ENCODE peak calls at places on chromosomes 6 and 20, in five cellular contexts. One of them, this sample, is unnamed.

GRCh38 chr6:113570651-113571050 is 286.5 kb upstream of the MARCKS start:
- DNase-seq in Peyer's patch: no peak
- DNase-seq in CD4-positive, CD25-positive, alpha-beta regulatory T cell: no peak
- DNase-seq in neuronal stem cell: no peak
- DNase-seq in SJSA1: no peak
- DNase-seq in this sample: no peak

GRCh38 chr6:131778134-131778533 is 29.7 kb upstream of the ENPP1 start:
- DNase-seq in Peyer's patch: no peak
- DNase-seq in CD4-positive, CD25-positive, alpha-beta regulatory T cell: no peak
- DNase-seq in neuronal stem cell: no peak
- DNase-seq in SJSA1: no peak
- DNase-seq in this sample: no peak

GRCh38 chr6:21556968-21557721 is 36.4 kb upstream of the SOX4 start:
- DNase-seq in Peyer's patch: no peak
- DNase-seq in CD4-positive, CD25-positive, alpha-beta regulatory T cell: no peak
- DNase-seq in neuronal stem cell: no peak
- DNase-seq in SJSA1: no peak
- DNase-seq in this sample: no peak

GRCh38 chr6:10586302-10586701 is 65.2 kb downstream of the GCNT2 start:
- DNase-seq in Peyer's patch: no peak
- DNase-seq in CD4-positive, CD25-positive, alpha-beta regulatory T cell: no peak
- DNase-seq in neuronal stem cell: no peak
- DNase-seq in SJSA1: no peak
- DNase-seq in this sample: no peak

GRCh38 chr6:121260651-121261102 is 73.6 kb downstream of the TBC1D32 start:
- DNase-seq in Peyer's patch: no peak
- DNase-seq in CD4-positive, CD25-positive, alpha-beta regulatory T cell: no peak
- DNase-seq in neuronal stem cell: no peak
- DNase-seq in SJSA1: no peak
- DNase-seq in this sample: no peak

GRCh38 chr6:75113446-75113845 is 92.4 kb downstream of the COL12A1 start:
- DNase-seq in Peyer's patch: no peak
- DNase-seq in CD4-positive, CD25-positive, alpha-beta regulatory T cell: no peak
- DNase-seq in neuronal stem cell: no peak
- DNase-seq in SJSA1: no peak
- DNase-seq in this sample: no peak

GRCh38 chr20:38001173-38001875 is 31.9 kb downstream of the TTI1 start:
- DNase-seq in Peyer's patch: no peak
- DNase-seq in CD4-positive, CD25-positive, alpha-beta regulatory T cell: no peak
- DNase-seq in neuronal stem cell: no peak
- DNase-seq in SJSA1: peak; percentile 40
- DNase-seq in this sample: no peak

GRCh38 chr6:105892577-105893262 is 193.4 kb upstream of the PRDM1 start:
- DNase-seq in Peyer's patch: no peak
- DNase-seq in CD4-positive, CD25-positive, alpha-beta regulatory T cell: no peak
- DNase-seq in neuronal stem cell: no peak
- DNase-seq in SJSA1: no peak
- DNase-seq in this sample: no peak

DNA sequence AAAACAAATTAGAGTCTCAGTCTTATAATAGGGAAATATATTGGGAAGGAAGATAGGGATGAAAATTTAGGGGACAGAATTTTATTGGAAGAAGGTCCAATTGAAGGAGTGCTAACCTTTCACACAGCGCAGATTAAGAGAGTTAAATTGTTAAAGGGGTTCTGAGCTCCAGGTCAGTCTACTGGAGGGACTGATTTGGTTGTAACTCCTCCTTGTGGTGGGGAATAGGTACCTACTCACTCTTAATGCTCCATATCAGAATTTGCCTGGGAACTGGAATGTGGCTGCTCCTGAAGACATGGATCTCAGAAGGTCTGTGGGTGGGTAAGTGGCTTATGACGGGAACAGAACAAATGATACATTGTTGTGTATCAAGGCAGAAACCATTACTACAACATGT is 143.5 kb downstream of the FLRT3 start:
- DNase-seq in Peyer's patch: no peak
- DNase-seq in CD4-positive, CD25-positive, alpha-beta regulatory T cell: no peak
- DNase-seq in neuronal stem cell: no peak
- DNase-seq in SJSA1: no peak
- DNase-seq in this sample: no peak
- H3K9me3 ChIP-seq in Peyer's patch: no peaks in the 10 kb centered on the region
- H3K9me3 ChIP-seq in CD4-positive, CD25-positive, alpha-beta regulatory T cell: no peaks in the 10 kb centered on the region
- H3K9me3 ChIP-seq in neuronal stem cell: no peaks in the 10 kb centered on the region
- H3K9me3 ChIP-seq in SJSA1: no peaks in the 10 kb centered on the region
- H3K9me3 ChIP-seq in this sample: no peaks in the 10 kb centered on the region

GRCh38 chr20:43863821-43864544 is 50.7 kb upstream of the TOX2 start:
- DNase-seq in Peyer's patch: no peak
- DNase-seq in CD4-positive, CD25-positive, alpha-beta regulatory T cell: no peak
- DNase-seq in neuronal stem cell: no peak
- DNase-seq in SJSA1: no peak
- DNase-seq in this sample: no peak
- H3K4me3 ChIP-seq in Peyer's patch: no peak overlapping the region
- H3K4me3 ChIP-seq in CD4-positive, CD25-positive, alpha-beta regulatory T cell: no peak overlapping the region
- H3K4me3 ChIP-seq in neuronal stem cell: no peak overlapping the region
- H3K4me3 ChIP-seq in SJSA1: no peak overlapping the region
- H3K4me3 ChIP-seq in this sample: no peak overlapping the region

DNA sequence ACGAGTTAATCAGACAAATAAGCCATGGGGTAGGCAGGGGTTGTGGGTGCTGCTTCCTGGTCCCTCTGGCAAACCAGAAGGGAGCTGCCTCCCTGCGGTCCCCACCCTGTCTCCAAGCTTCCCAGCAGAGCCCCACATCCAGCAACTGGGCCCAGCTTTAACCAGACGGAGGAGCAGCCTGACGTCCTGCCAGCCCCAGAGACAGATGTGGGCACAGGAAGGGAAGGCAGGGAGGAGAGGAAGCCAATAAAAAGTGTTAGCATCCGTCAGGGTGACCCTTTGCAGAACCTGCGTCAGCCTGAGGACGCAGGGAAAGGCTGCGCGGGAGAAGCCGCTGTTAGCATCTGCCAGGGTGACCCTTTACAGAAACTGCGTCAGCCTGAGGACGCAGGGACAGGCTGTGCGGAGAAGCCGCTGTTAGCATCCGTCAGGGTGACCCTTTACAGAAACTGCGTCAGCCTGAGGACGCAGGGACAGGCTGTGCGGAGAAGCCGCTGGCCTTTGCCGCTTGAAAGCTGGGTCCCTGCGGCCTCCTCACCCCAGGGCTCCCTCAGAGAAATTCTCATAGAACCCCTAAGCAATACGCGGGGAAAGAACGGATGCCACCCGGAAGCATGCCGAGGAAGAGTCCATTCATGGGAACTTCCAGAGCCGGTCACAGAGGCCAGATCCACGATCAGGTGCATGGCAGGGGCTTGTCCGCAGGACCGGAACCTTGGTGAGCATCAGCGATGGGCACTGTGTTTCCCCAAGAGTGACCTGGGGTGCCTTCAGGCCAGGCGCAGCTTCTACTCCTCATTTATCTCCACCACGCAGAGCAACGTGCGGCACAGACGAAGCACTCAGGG is 15.9 kb downstream of the DLL1 start:
- DNase-seq in Peyer's patch: peak; percentile 22
- DNase-seq in CD4-positive, CD25-positive, alpha-beta regulatory T cell: no peak
- DNase-seq in neuronal stem cell: no peak
- DNase-seq in SJSA1: no peak
- DNase-seq in this sample: no peak
- H3K27me3 ChIP-seq in Peyer's patch: no peaks in the 10 kb centered on the region
- H3K27me3 ChIP-seq in CD4-positive, CD25-positive, alpha-beta regulatory T cell: peaks cover 4% of the 10 kb centered on the region
- H3K27me3 ChIP-seq in neuronal stem cell: no peaks in the 10 kb centered on the region
- H3K27me3 ChIP-seq in SJSA1: peaks cover 8% of the 10 kb centered on the region
- H3K27me3 ChIP-seq in this sample: no peaks in the 10 kb centered on the region

GRCh38 chr6:100468966-100469859 is 4.5 kb upstream of the SIM1 start:
- DNase-seq in Peyer's patch: no peak
- DNase-seq in CD4-positive, CD25-positive, alpha-beta regulatory T cell: no peak
- DNase-seq in neuronal stem cell: no peak
- DNase-seq in SJSA1: no peak
- DNase-seq in this sample: no peak

GRCh38 chr6:100466410-100467143 is 1.9 kb upstream of the SIM1 start:
- DNase-seq in Peyer's patch: no peak
- DNase-seq in CD4-positive, CD25-positive, alpha-beta regulatory T cell: no peak
- DNase-seq in neuronal stem cell: no peak
- DNase-seq in SJSA1: no peak
- DNase-seq in this sample: no peak

GRCh38 chr6:100468013-100468622 is 3.4 kb upstream of the SIM1 start:
- DNase-seq in Peyer's patch: no peak
- DNase-seq in CD4-positive, CD25-positive, alpha-beta regulatory T cell: no peak
- DNase-seq in neuronal stem cell: no peak
- DNase-seq in SJSA1: no peak
- DNase-seq in this sample: no peak

GRCh38 chr6:100465701-100466409 is 1.1 kb upstream of the SIM1 start:
- DNase-seq in Peyer's patch: no peak
- DNase-seq in CD4-positive, CD25-positive, alpha-beta regulatory T cell: no peak
- DNase-seq in neuronal stem cell: peak; percentile 47
- DNase-seq in SJSA1: no peak
- DNase-seq in this sample: no peak

GRCh38 chr6:100467144-100468012 is 2.7 kb upstream of the SIM1 start:
- DNase-seq in Peyer's patch: no peak
- DNase-seq in CD4-positive, CD25-positive, alpha-beta regulatory T cell: no peak
- DNase-seq in neuronal stem cell: no peak
- DNase-seq in SJSA1: no peak
- DNase-seq in this sample: no peak
- H3K9me3 ChIP-seq in Peyer's patch: no peaks in the 10 kb centered on the region
- H3K9me3 ChIP-seq in CD4-positive, CD25-positive, alpha-beta regulatory T cell: peaks cover 5% of the 10 kb centered on the region
- H3K9me3 ChIP-seq in neuronal stem cell: no peaks in the 10 kb centered on the region
- H3K9me3 ChIP-seq in SJSA1: no peaks in the 10 kb centered on the region
- H3K9me3 ChIP-seq in this sample: no peaks in the 10 kb centered on the region

GRCh38 chr6:107707346-107708270 is 116.5 kb downstream of the SCML4 start:
- DNase-seq in Peyer's patch: no peak
- DNase-seq in CD4-positive, CD25-positive, alpha-beta regulatory T cell: no peak
- DNase-seq in neuronal stem cell: no peak
- DNase-seq in SJSA1: no peak
- DNase-seq in this sample: no peak

GRCh38 chr6:107706516-107706915 is 117.6 kb downstream of the SCML4 start:
- DNase-seq in Peyer's patch: no peak
- DNase-seq in CD4-positive, CD25-positive, alpha-beta regulatory T cell: no peak
- DNase-seq in neuronal stem cell: no peak
- DNase-seq in SJSA1: no peak
- DNase-seq in this sample: no peak

GRCh38 chr6:107701231-107701630 is 122.9 kb downstream of the SCML4 start:
- DNase-seq in Peyer's patch: no peak
- DNase-seq in CD4-positive, CD25-positive, alpha-beta regulatory T cell: no peak
- DNase-seq in neuronal stem cell: no peak
- DNase-seq in SJSA1: no peak
- DNase-seq in this sample: no peak

GRCh38 chr6:107708435-107708834 is 115.7 kb downstream of the SCML4 start:
- DNase-seq in Peyer's patch: no peak
- DNase-seq in CD4-positive, CD25-positive, alpha-beta regulatory T cell: no peak
- DNase-seq in neuronal stem cell: no peak
- DNase-seq in SJSA1: no peak
- DNase-seq in this sample: no peak

GRCh38 chr6:107704377-107705013 is 119.6 kb downstream of the SCML4 start:
- DNase-seq in Peyer's patch: no peak
- DNase-seq in CD4-positive, CD25-positive, alpha-beta regulatory T cell: no peak
- DNase-seq in neuronal stem cell: peak; percentile 54
- DNase-seq in SJSA1: peak; percentile 44
- DNase-seq in this sample: no peak
- H3K4me3 ChIP-seq in Peyer's patch: no peak overlapping the region
- H3K4me3 ChIP-seq in CD4-positive, CD25-positive, alpha-beta regulatory T cell: no peak overlapping the region
- H3K4me3 ChIP-seq in neuronal stem cell: no peak overlapping the region
- H3K4me3 ChIP-seq in SJSA1: no peak overlapping the region
- H3K4me3 ChIP-seq in this sample: no peak overlapping the region

DNA sequence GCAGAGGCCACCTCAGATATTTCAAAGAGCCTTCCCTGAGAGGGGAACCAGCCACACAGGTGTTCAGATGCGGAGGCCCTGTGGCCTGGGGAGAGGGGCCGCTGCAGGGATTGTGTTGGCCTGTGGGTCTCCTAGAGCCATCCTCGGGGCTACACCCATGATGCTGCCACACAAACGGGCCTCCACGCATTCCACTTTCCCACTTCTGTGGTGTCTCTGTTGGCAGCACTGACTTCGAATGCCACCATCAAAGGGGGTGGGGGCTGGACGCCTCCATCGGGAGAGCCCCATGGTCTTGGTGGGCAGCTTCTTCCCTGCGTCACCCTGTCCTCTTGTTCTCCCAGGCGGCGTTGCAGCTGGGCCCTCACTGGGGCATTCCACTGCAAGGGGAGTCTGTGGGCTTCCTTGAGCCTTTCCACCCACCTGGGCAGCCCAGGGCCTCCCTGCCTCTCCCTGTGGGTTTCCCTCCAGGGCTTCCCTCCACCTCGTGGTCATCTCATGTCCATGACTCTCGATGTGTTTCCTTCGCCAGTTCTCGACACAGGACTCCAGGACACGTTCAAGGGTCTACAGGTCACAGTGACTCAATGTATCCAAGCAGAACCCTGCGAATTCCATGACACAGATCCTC is 145.5 kb downstream of the ERMARD start:
- DNase-seq in Peyer's patch: peak; percentile 29
- DNase-seq in CD4-positive, CD25-positive, alpha-beta regulatory T cell: no peak
- DNase-seq in neuronal stem cell: no peak
- DNase-seq in SJSA1: no peak
- DNase-seq in this sample: no peak
- H3K27me3 ChIP-seq in Peyer's patch: no peaks in the 10 kb centered on the region
- H3K27me3 ChIP-seq in CD4-positive, CD25-positive, alpha-beta regulatory T cell: no peaks in the 10 kb centered on the region
- H3K27me3 ChIP-seq in neuronal stem cell: no peaks in the 10 kb centered on the region
- H3K27me3 ChIP-seq in SJSA1: no peaks in the 10 kb centered on the region
- H3K27me3 ChIP-seq in this sample: no peaks in the 10 kb centered on the region

GRCh38 chr6:117624869-117625481 is 22.7 kb upstream of the GOPC start:
- DNase-seq in Peyer's patch: no peak
- DNase-seq in CD4-positive, CD25-positive, alpha-beta regulatory T cell: no peak
- DNase-seq in neuronal stem cell: no peak
- DNase-seq in SJSA1: no peak
- DNase-seq in this sample: no peak

GRCh38 chr6:117629119-117629518 is 26.8 kb upstream of the GOPC start:
- DNase-seq in Peyer's patch: no peak
- DNase-seq in CD4-positive, CD25-positive, alpha-beta regulatory T cell: no peak
- DNase-seq in neuronal stem cell: no peak
- DNase-seq in SJSA1: no peak
- DNase-seq in this sample: no peak

DNA sequence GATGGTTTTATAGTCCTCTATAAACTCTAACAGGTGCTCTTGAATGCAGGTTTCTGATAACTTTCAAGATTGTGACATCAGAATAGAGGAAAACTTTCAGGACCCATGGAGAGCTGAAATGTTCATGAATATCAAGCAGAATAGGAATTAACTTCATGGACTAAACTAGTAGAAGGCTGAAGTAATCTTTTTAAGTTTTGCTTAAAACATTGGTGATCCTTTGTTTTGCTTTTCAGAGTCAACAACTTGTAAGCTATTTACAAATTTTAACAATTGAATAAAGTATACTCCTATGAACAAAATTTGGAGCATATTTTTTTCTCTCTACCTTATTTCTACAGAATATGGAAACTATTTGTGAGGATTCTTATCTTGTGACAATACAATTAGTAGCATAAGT is 25.2 kb upstream of the GOPC start:
- DNase-seq in Peyer's patch: no peak
- DNase-seq in CD4-positive, CD25-positive, alpha-beta regulatory T cell: no peak
- DNase-seq in neuronal stem cell: no peak
- DNase-seq in SJSA1: no peak
- DNase-seq in this sample: no peak
- H3K9me3 ChIP-seq in Peyer's patch: no peaks in the 10 kb centered on the region
- H3K9me3 ChIP-seq in CD4-positive, CD25-positive, alpha-beta regulatory T cell: peaks cover 10% of the 10 kb centered on the region
- H3K9me3 ChIP-seq in neuronal stem cell: peaks cover 2% of the 10 kb centered on the region
- H3K9me3 ChIP-seq in SJSA1: no peaks in the 10 kb centered on the region
- H3K9me3 ChIP-seq in this sample: no peaks in the 10 kb centered on the region